ENCODE peak calls at places on chromosomes 5 and 9, in six cellular contexts. One of them, this sample, is unnamed.

GRCh38 chr9:38035873-38036272 is 33.2 kb downstream of the SHB start:
- DNase-seq in AG04450: peak
- DNase-seq in stimulated activated CD8-positive, alpha-beta memory T cell treated with anti-CD3 and anti-CD28 coated beads, Interleukin-15, amount 100 ng/mL, for 24 hours: no peak
- DNase-seq in endothelial cell: no peak
- DNase-seq in mesothelial cell of epicardium: no peak
- DNase-seq in substantia nigra: no peak
- DNase-seq in this sample: no peak

GRCh38 chr9:35538361-35539234 is 48.7 kb downstream of the RUSC2 start:
- DNase-seq in AG04450: no peak
- DNase-seq in stimulated activated CD8-positive, alpha-beta memory T cell treated with anti-CD3 and anti-CD28 coated beads, Interleukin-15, amount 100 ng/mL, for 24 hours: no peak
- DNase-seq in endothelial cell: peak
- DNase-seq in mesothelial cell of epicardium: peak
- DNase-seq in substantia nigra: peak
- DNase-seq in this sample: peak

GRCh38 chr5:1227669-1228068 is 2.5 kb downstream of the SLC6A18 start:
- DNase-seq in AG04450: no peak
- DNase-seq in stimulated activated CD8-positive, alpha-beta memory T cell treated with anti-CD3 and anti-CD28 coated beads, Interleukin-15, amount 100 ng/mL, for 24 hours: no peak
- DNase-seq in endothelial cell: no peak
- DNase-seq in mesothelial cell of epicardium: no peak
- DNase-seq in substantia nigra: no peak
- DNase-seq in this sample: no peak

GRCh38 chr5:136174021-136174659 is 18.8 kb downstream of the SMIM32 start:
- DNase-seq in AG04450: peak
- DNase-seq in stimulated activated CD8-positive, alpha-beta memory T cell treated with anti-CD3 and anti-CD28 coated beads, Interleukin-15, amount 100 ng/mL, for 24 hours: no peak
- DNase-seq in endothelial cell: no peak
- DNase-seq in mesothelial cell of epicardium: no peak
- DNase-seq in substantia nigra: no peak
- DNase-seq in this sample: no peak

GRCh38 chr5:164027738-164028137 is 522.3 kb downstream of the MAT2B start:
- DNase-seq in AG04450: no peak
- DNase-seq in stimulated activated CD8-positive, alpha-beta memory T cell treated with anti-CD3 and anti-CD28 coated beads, Interleukin-15, amount 100 ng/mL, for 24 hours: no peak
- DNase-seq in endothelial cell: no peak
- DNase-seq in mesothelial cell of epicardium: no peak
- DNase-seq in substantia nigra: no peak
- DNase-seq in this sample: no peak

GRCh38 chr5:64497390-64497789 is 8.4 kb upstream of the RGS7BP start:
- DNase-seq in AG04450: no peak
- DNase-seq in stimulated activated CD8-positive, alpha-beta memory T cell treated with anti-CD3 and anti-CD28 coated beads, Interleukin-15, amount 100 ng/mL, for 24 hours: no peak
- DNase-seq in endothelial cell: no peak
- DNase-seq in mesothelial cell of epicardium: no peak
- DNase-seq in substantia nigra: no peak
- DNase-seq in this sample: no peak

GRCh38 chr9:91495450-91495849 is 71.8 kb upstream of the NFIL3 start:
- DNase-seq in AG04450: peak
- DNase-seq in stimulated activated CD8-positive, alpha-beta memory T cell treated with anti-CD3 and anti-CD28 coated beads, Interleukin-15, amount 100 ng/mL, for 24 hours: no peak
- DNase-seq in endothelial cell: no peak
- DNase-seq in mesothelial cell of epicardium: no peak
- DNase-seq in substantia nigra: no peak
- DNase-seq in this sample: no peak

GRCh38 chr9:104896131-104896530 is 31.8 kb downstream of the ABCA1 start:
- DNase-seq in AG04450: no peak
- DNase-seq in stimulated activated CD8-positive, alpha-beta memory T cell treated with anti-CD3 and anti-CD28 coated beads, Interleukin-15, amount 100 ng/mL, for 24 hours: no peak
- DNase-seq in endothelial cell: no peak
- DNase-seq in mesothelial cell of epicardium: no peak
- DNase-seq in substantia nigra: no peak
- DNase-seq in this sample: no peak

GRCh38 chr9:908806-909205 is 67.3 kb downstream of the DMRT1 start:
- DNase-seq in AG04450: no peak
- DNase-seq in stimulated activated CD8-positive, alpha-beta memory T cell treated with anti-CD3 and anti-CD28 coated beads, Interleukin-15, amount 100 ng/mL, for 24 hours: no peak
- DNase-seq in endothelial cell: no peak
- DNase-seq in mesothelial cell of epicardium: no peak
- DNase-seq in substantia nigra: no peak
- DNase-seq in this sample: no peak

GRCh38 chr5:165334186-165334585 is 1828.8 kb downstream of the MAT2B start:
- DNase-seq in AG04450: no peak
- DNase-seq in stimulated activated CD8-positive, alpha-beta memory T cell treated with anti-CD3 and anti-CD28 coated beads, Interleukin-15, amount 100 ng/mL, for 24 hours: no peak
- DNase-seq in endothelial cell: no peak
- DNase-seq in mesothelial cell of epicardium: no peak
- DNase-seq in substantia nigra: no peak
- DNase-seq in this sample: no peak

GRCh38 chr5:130871346-130872086 is 293.5 kb downstream of the HINT1 start:
- DNase-seq in AG04450: no peak
- DNase-seq in stimulated activated CD8-positive, alpha-beta memory T cell treated with anti-CD3 and anti-CD28 coated beads, Interleukin-15, amount 100 ng/mL, for 24 hours: no peak
- DNase-seq in endothelial cell: no peak
- DNase-seq in mesothelial cell of epicardium: no peak
- DNase-seq in substantia nigra: no peak
- DNase-seq in this sample: no peak

GRCh38 chr9:2086971-2087370 is 71.8 kb downstream of the SMARCA2 start:
- DNase-seq in AG04450: no peak
- DNase-seq in stimulated activated CD8-positive, alpha-beta memory T cell treated with anti-CD3 and anti-CD28 coated beads, Interleukin-15, amount 100 ng/mL, for 24 hours: no peak
- DNase-seq in endothelial cell: no peak
- DNase-seq in mesothelial cell of epicardium: no peak
- DNase-seq in substantia nigra: no peak
- DNase-seq in this sample: no peak

GRCh38 chr5:55713871-55714270 is 1.7 kb upstream of the SLC38A9 start:
- DNase-seq in AG04450: no peak
- DNase-seq in stimulated activated CD8-positive, alpha-beta memory T cell treated with anti-CD3 and anti-CD28 coated beads, Interleukin-15, amount 100 ng/mL, for 24 hours: no peak
- DNase-seq in endothelial cell: no peak
- DNase-seq in mesothelial cell of epicardium: no peak
- DNase-seq in substantia nigra: no peak
- DNase-seq in this sample: no peak

GRCh38 chr5:82586176-82586575 is 308.0 kb upstream of the RPS23 start:
- DNase-seq in AG04450: no peak
- DNase-seq in stimulated activated CD8-positive, alpha-beta memory T cell treated with anti-CD3 and anti-CD28 coated beads, Interleukin-15, amount 100 ng/mL, for 24 hours: no peak
- DNase-seq in endothelial cell: no peak
- DNase-seq in mesothelial cell of epicardium: no peak
- DNase-seq in substantia nigra: no peak
- DNase-seq in this sample: no peak

GRCh38 chr9:137305060-137305787 is 3.2 kb upstream of the NRARP start:
- DNase-seq in AG04450: no peak
- DNase-seq in stimulated activated CD8-positive, alpha-beta memory T cell treated with anti-CD3 and anti-CD28 coated beads, Interleukin-15, amount 100 ng/mL, for 24 hours: no peak
- DNase-seq in endothelial cell: peak
- DNase-seq in mesothelial cell of epicardium: peak
- DNase-seq in substantia nigra: no peak
- DNase-seq in this sample: no peak

GRCh38 chr9:76835571-76836283 is 70.2 kb downstream of the PRUNE2 start:
- DNase-seq in AG04450: peak
- DNase-seq in stimulated activated CD8-positive, alpha-beta memory T cell treated with anti-CD3 and anti-CD28 coated beads, Interleukin-15, amount 100 ng/mL, for 24 hours: no peak
- DNase-seq in endothelial cell: no peak
- DNase-seq in mesothelial cell of epicardium: no peak
- DNase-seq in substantia nigra: no peak
- DNase-seq in this sample: no peak

GRCh38 chr5:134374234-134374633 is 2.9 kb downstream of the UBE2B start:
- DNase-seq in AG04450: no peak
- DNase-seq in stimulated activated CD8-positive, alpha-beta memory T cell treated with anti-CD3 and anti-CD28 coated beads, Interleukin-15, amount 100 ng/mL, for 24 hours: no peak
- DNase-seq in endothelial cell: no peak
- DNase-seq in mesothelial cell of epicardium: no peak
- DNase-seq in substantia nigra: no peak
- DNase-seq in this sample: no peak

GRCh38 chr9:113011911-113012381 is at the start of gene ZNF883:
- DNase-seq in AG04450: no peak
- DNase-seq in stimulated activated CD8-positive, alpha-beta memory T cell treated with anti-CD3 and anti-CD28 coated beads, Interleukin-15, amount 100 ng/mL, for 24 hours: peak
- DNase-seq in endothelial cell: peak
- DNase-seq in mesothelial cell of epicardium: peak
- DNase-seq in substantia nigra: peak
- DNase-seq in this sample: peak

GRCh38 chr9:107975426-107976010 is 485.9 kb upstream of the KLF4 start:
- DNase-seq in AG04450: no peak
- DNase-seq in stimulated activated CD8-positive, alpha-beta memory T cell treated with anti-CD3 and anti-CD28 coated beads, Interleukin-15, amount 100 ng/mL, for 24 hours: no peak
- DNase-seq in endothelial cell: no peak
- DNase-seq in mesothelial cell of epicardium: no peak
- DNase-seq in substantia nigra: no peak
- DNase-seq in this sample: no peak

GRCh38 chr9:134099123-134099761 is 31.4 kb upstream of the BRD3 start:
- DNase-seq in AG04450: no peak
- DNase-seq in stimulated activated CD8-positive, alpha-beta memory T cell treated with anti-CD3 and anti-CD28 coated beads, Interleukin-15, amount 100 ng/mL, for 24 hours: no peak
- DNase-seq in endothelial cell: peak
- DNase-seq in mesothelial cell of epicardium: no peak
- DNase-seq in substantia nigra: no peak
- DNase-seq in this sample: no peak

GRCh38 chr9:134548185-134548584 is 93.4 kb upstream of the COL5A1 start:
- DNase-seq in AG04450: no peak
- DNase-seq in stimulated activated CD8-positive, alpha-beta memory T cell treated with anti-CD3 and anti-CD28 coated beads, Interleukin-15, amount 100 ng/mL, for 24 hours: no peak
- DNase-seq in endothelial cell: no peak
- DNase-seq in mesothelial cell of epicardium: no peak
- DNase-seq in substantia nigra: no peak
- DNase-seq in this sample: no peak

GRCh38 chr9:98944130-98945074 is 695 bp downstream of the COL15A1 start:
- DNase-seq in AG04450: no peak
- DNase-seq in stimulated activated CD8-positive, alpha-beta memory T cell treated with anti-CD3 and anti-CD28 coated beads, Interleukin-15, amount 100 ng/mL, for 24 hours: no peak
- DNase-seq in endothelial cell: peak
- DNase-seq in mesothelial cell of epicardium: peak
- DNase-seq in substantia nigra: no peak
- DNase-seq in this sample: no peak

GRCh38 chr5:84816746-84817547 is 432.3 kb upstream of the EDIL3 start:
- DNase-seq in AG04450: no peak
- DNase-seq in stimulated activated CD8-positive, alpha-beta memory T cell treated with anti-CD3 and anti-CD28 coated beads, Interleukin-15, amount 100 ng/mL, for 24 hours: no peak
- DNase-seq in endothelial cell: no peak
- DNase-seq in mesothelial cell of epicardium: no peak
- DNase-seq in substantia nigra: no peak
- DNase-seq in this sample: no peak

GRCh38 chr9:125659954-125660353 is 47.1 kb downstream of the MAPKAP1 start:
- DNase-seq in AG04450: no peak
- DNase-seq in stimulated activated CD8-positive, alpha-beta memory T cell treated with anti-CD3 and anti-CD28 coated beads, Interleukin-15, amount 100 ng/mL, for 24 hours: no peak
- DNase-seq in endothelial cell: no peak
- DNase-seq in mesothelial cell of epicardium: no peak
- DNase-seq in substantia nigra: no peak
- DNase-seq in this sample: no peak

GRCh38 chr9:89768650-89769071 is 163.8 kb downstream of the GADD45G start:
- DNase-seq in AG04450: no peak
- DNase-seq in stimulated activated CD8-positive, alpha-beta memory T cell treated with anti-CD3 and anti-CD28 coated beads, Interleukin-15, amount 100 ng/mL, for 24 hours: no peak
- DNase-seq in endothelial cell: no peak
- DNase-seq in mesothelial cell of epicardium: no peak
- DNase-seq in substantia nigra: no peak
- DNase-seq in this sample: no peak

GRCh38 chr5:76684756-76685594 is 31.0 kb upstream of the F2R start:
- DNase-seq in AG04450: no peak
- DNase-seq in stimulated activated CD8-positive, alpha-beta memory T cell treated with anti-CD3 and anti-CD28 coated beads, Interleukin-15, amount 100 ng/mL, for 24 hours: no peak
- DNase-seq in endothelial cell: no peak
- DNase-seq in mesothelial cell of epicardium: no peak
- DNase-seq in substantia nigra: no peak
- DNase-seq in this sample: no peak

GRCh38 chr5:150289551-150290390 is at the start of gene CAMK2A:
- DNase-seq in AG04450: no peak
- DNase-seq in stimulated activated CD8-positive, alpha-beta memory T cell treated with anti-CD3 and anti-CD28 coated beads, Interleukin-15, amount 100 ng/mL, for 24 hours: no peak
- DNase-seq in endothelial cell: no peak
- DNase-seq in mesothelial cell of epicardium: no peak
- DNase-seq in substantia nigra: no peak
- DNase-seq in this sample: peak

GRCh38 chr5:73519531-73520283 is 21.5 kb downstream of the BTF3 start:
- DNase-seq in AG04450: peak
- DNase-seq in stimulated activated CD8-positive, alpha-beta memory T cell treated with anti-CD3 and anti-CD28 coated beads, Interleukin-15, amount 100 ng/mL, for 24 hours: no peak
- DNase-seq in endothelial cell: peak
- DNase-seq in mesothelial cell of epicardium: peak
- DNase-seq in substantia nigra: peak
- DNase-seq in this sample: peak

GRCh38 chr5:31449175-31449574 is 82.7 kb downstream of the DROSHA start:
- DNase-seq in AG04450: peak
- DNase-seq in stimulated activated CD8-positive, alpha-beta memory T cell treated with anti-CD3 and anti-CD28 coated beads, Interleukin-15, amount 100 ng/mL, for 24 hours: no peak
- DNase-seq in endothelial cell: no peak
- DNase-seq in mesothelial cell of epicardium: no peak
- DNase-seq in substantia nigra: no peak
- DNase-seq in this sample: no peak

GRCh38 chr5:67234671-67235176 is 38.1 kb upstream of the CD180 start:
- DNase-seq in AG04450: peak
- DNase-seq in stimulated activated CD8-positive, alpha-beta memory T cell treated with anti-CD3 and anti-CD28 coated beads, Interleukin-15, amount 100 ng/mL, for 24 hours: no peak
- DNase-seq in endothelial cell: no peak
- DNase-seq in mesothelial cell of epicardium: no peak
- DNase-seq in substantia nigra: no peak
- DNase-seq in this sample: no peak

GRCh38 chr9:38257626-38258215 is 134.8 kb upstream of the ALDH1B1 start:
- DNase-seq in AG04450: no peak
- DNase-seq in stimulated activated CD8-positive, alpha-beta memory T cell treated with anti-CD3 and anti-CD28 coated beads, Interleukin-15, amount 100 ng/mL, for 24 hours: no peak
- DNase-seq in endothelial cell: no peak
- DNase-seq in mesothelial cell of epicardium: no peak
- DNase-seq in substantia nigra: no peak
- DNase-seq in this sample: no peak

GRCh38 chr5:139745121-139745799 is 50.3 kb upstream of the PSD2 start:
- DNase-seq in AG04450: no peak
- DNase-seq in stimulated activated CD8-positive, alpha-beta memory T cell treated with anti-CD3 and anti-CD28 coated beads, Interleukin-15, amount 100 ng/mL, for 24 hours: no peak
- DNase-seq in endothelial cell: no peak
- DNase-seq in mesothelial cell of epicardium: no peak
- DNase-seq in substantia nigra: peak
- DNase-seq in this sample: no peak

GRCh38 chr5:75734913-75735789 is 17.9 kb upstream of the POC5 start:
- DNase-seq in AG04450: no peak
- DNase-seq in stimulated activated CD8-positive, alpha-beta memory T cell treated with anti-CD3 and anti-CD28 coated beads, Interleukin-15, amount 100 ng/mL, for 24 hours: no peak
- DNase-seq in endothelial cell: peak
- DNase-seq in mesothelial cell of epicardium: no peak
- DNase-seq in substantia nigra: peak
- DNase-seq in this sample: peak

GRCh38 chr9:121929893-121930875 is 162.9 kb downstream of the TTLL11 start:
- DNase-seq in AG04450: no peak
- DNase-seq in stimulated activated CD8-positive, alpha-beta memory T cell treated with anti-CD3 and anti-CD28 coated beads, Interleukin-15, amount 100 ng/mL, for 24 hours: no peak
- DNase-seq in endothelial cell: peak
- DNase-seq in mesothelial cell of epicardium: no peak
- DNase-seq in substantia nigra: no peak
- DNase-seq in this sample: no peak

GRCh38 chr5:113201715-113202114 is 225.1 kb downstream of the DCP2 start:
- DNase-seq in AG04450: no peak
- DNase-seq in stimulated activated CD8-positive, alpha-beta memory T cell treated with anti-CD3 and anti-CD28 coated beads, Interleukin-15, amount 100 ng/mL, for 24 hours: no peak
- DNase-seq in endothelial cell: no peak
- DNase-seq in mesothelial cell of epicardium: no peak
- DNase-seq in substantia nigra: no peak
- DNase-seq in this sample: no peak

GRCh38 chr5:73215891-73216610 is 43.1 kb downstream of the TMEM174 start:
- DNase-seq in AG04450: peak
- DNase-seq in stimulated activated CD8-positive, alpha-beta memory T cell treated with anti-CD3 and anti-CD28 coated beads, Interleukin-15, amount 100 ng/mL, for 24 hours: no peak
- DNase-seq in endothelial cell: peak
- DNase-seq in mesothelial cell of epicardium: peak
- DNase-seq in substantia nigra: peak
- DNase-seq in this sample: peak

GRCh38 chr9:124770359-124771020 is 621 bp downstream of the NR6A1 start:
- DNase-seq in AG04450: no peak
- DNase-seq in stimulated activated CD8-positive, alpha-beta memory T cell treated with anti-CD3 and anti-CD28 coated beads, Interleukin-15, amount 100 ng/mL, for 24 hours: no peak
- DNase-seq in endothelial cell: peak
- DNase-seq in mesothelial cell of epicardium: peak
- DNase-seq in substantia nigra: no peak
- DNase-seq in this sample: no peak

GRCh38 chr5:33788922-33789321 is 102.9 kb downstream of the ADAMTS12 start:
- DNase-seq in AG04450: peak
- DNase-seq in stimulated activated CD8-positive, alpha-beta memory T cell treated with anti-CD3 and anti-CD28 coated beads, Interleukin-15, amount 100 ng/mL, for 24 hours: no peak
- DNase-seq in endothelial cell: no peak
- DNase-seq in mesothelial cell of epicardium: no peak
- DNase-seq in substantia nigra: no peak
- DNase-seq in this sample: no peak

GRCh38 chr5:125630260-125630659 is 792.9 kb upstream of the GRAMD2B start:
- DNase-seq in AG04450: no peak
- DNase-seq in stimulated activated CD8-positive, alpha-beta memory T cell treated with anti-CD3 and anti-CD28 coated beads, Interleukin-15, amount 100 ng/mL, for 24 hours: no peak
- DNase-seq in endothelial cell: no peak
- DNase-seq in mesothelial cell of epicardium: no peak
- DNase-seq in substantia nigra: no peak
- DNase-seq in this sample: no peak

This sample was measured in anterior cingulate cortex.